ENCODE peak calls at places on chromosomes 4 and X, in eight cellular contexts. D is glomerular endothelial cell; R is SK-N-MC; U is cardiac fibroblast; Q is fibroblast of lung; P is stimulated activated CD4-positive, alpha-beta T cell treated with anti-CD3 and anti-CD28 coated beads, Interleukin-12 subunit alpha, Interleukin-12 subunit beta, amount 100 ng/mL, for 48 hours; I is NCI-H1092 treated with DMSO at 0.1 percent for 48 hours; C is mesendoderm. V is an unnamed sample.

GRCh38 chr4:785332-786073 is 40.4 kb downstream of the CPLX1 start:
- DNase-seq in D (no peak), R (no peak), U (no peak), Q (no peak), P (no peak), I (no peak), C (no peak), V (no peak)

GRCh38 chr4:150769235-150769634 is 187.3 kb downstream of the MAB21L2 start:
- DNase-seq in D (no peak), R (no peak), U (peak), Q (peak), P (no peak), I (no peak), C (peak), V (peak)

GRCh38 chrX:136711147-136711546 is 63.2 kb downstream of the CD40LG start:
- DNase-seq in D (no peak), R (no peak), U (peak), Q (no peak), P (no peak), I (peak), C (peak), V (peak)

GRCh38 chr4:105350859-105351494 is 122.9 kb downstream of the PPA2 start:
- DNase-seq in D (no peak), R (no peak), U (peak), Q (peak), P (no peak), I (no peak), C (no peak), V (no peak)

GRCh38 chr4:36386691-36387090 is 105.3 kb downstream of the DTHD1 start:
- DNase-seq in D (no peak), R (no peak), U (no peak), Q (no peak), P (no peak), I (no peak), C (no peak), V (no peak)

GRCh38 chr4:11471613-11472012 is 42.9 kb upstream of the HS3ST1 start:
- DNase-seq in D (peak), R (no peak), U (peak), Q (no peak), P (peak), I (no peak), C (no peak), V (no peak)

GRCh38 chr4:173448103-173448502 is 49.2 kb upstream of the SCRG1 start:
- DNase-seq in D (no peak), R (no peak), U (peak), Q (peak), P (no peak), I (peak), C (no peak), V (no peak)

GRCh38 chr4:38610844-38611550 is 53.0 kb upstream of the KLF3 start:
- DNase-seq in D (no peak), R (no peak), U (no peak), Q (no peak), P (no peak), I (no peak), C (no peak), V (no peak)

GRCh38 chr4:183200453-183200852 is 101.4 kb downstream of the WWC2 start:
- DNase-seq in D (peak), R (no peak), U (peak), Q (peak), P (no peak), I (no peak), C (no peak), V (no peak)

GRCh38 chr4:110620352-110621327 is 2.2 kb downstream of the PITX2 start:
- DNase-seq in D (no peak), R (no peak), U (no peak), Q (peak), P (no peak), I (no peak), C (peak), V (no peak)

GRCh38 chrX:30302957-30303356 is 6.2 kb downstream of the NR0B1 start:
- DNase-seq in D (no peak), R (no peak), U (peak), Q (no peak), P (no peak), I (no peak), C (no peak), V (no peak)

GRCh38 chr4:6910340-6910959 is 824 bp downstream of the TBC1D14 start:
- DNase-seq in D (no peak), R (no peak), U (no peak), Q (no peak), P (no peak), I (no peak), C (peak), V (no peak)

GRCh38 chr4:168488800-168489404 is 8.0 kb upstream of the PALLD start:
- DNase-seq in D (no peak), R (no peak), U (no peak), Q (no peak), P (no peak), I (no peak), C (no peak), V (no peak)

GRCh38 chrX:13937370-13938052 is 92.2 kb downstream of the GEMIN8 start:
- DNase-seq in D (no peak), R (no peak), U (peak), Q (peak), P (no peak), I (peak), C (peak), V (no peak)

GRCh38 chr4:126777649-126778048 is 855.1 kb upstream of the INTU start:
- DNase-seq in D (no peak), R (no peak), U (peak), Q (peak), P (no peak), I (no peak), C (no peak), V (no peak)

GRCh38 chrX:18210470-18210869 is 10.2 kb downstream of the BEND2 start:
- DNase-seq in D (no peak), R (peak), U (peak), Q (peak), P (no peak), I (peak), C (peak), V (no peak)

GRCh38 chr4:686371-687040 is 2.4 kb downstream of the SLC49A3 start:
- DNase-seq in D (no peak), R (no peak), U (no peak), Q (no peak), P (no peak), I (no peak), C (no peak), V (no peak)

GRCh38 chr4:65831828-65832227 is 161.5 kb upstream of the EPHA5 start:
- DNase-seq in D (no peak), R (no peak), U (no peak), Q (no peak), P (no peak), I (no peak), C (no peak), V (no peak)

V was measured in HuH-7.